ENCODE peak calls at places on chromosomes 11 and 22, in nine cellular contexts. C is stimulated activated CD4-positive, alpha-beta T cell treated with anti-CD3 and anti-CD28 coated beads, Interleukin-15, amount 100 ng/mL, for 24 hours; Q is Ammon's horn; J is NCI-H1105; Y is lung; T is pons; H is NCI-H1417; W is HFF-Myc; N is uterus. B is an unnamed sample.

GRCh38 chr11:118921121-118921928 is 4.4 kb downstream of the BCL9L start:
- DNase-seq in T (no peak), N (peak), W (no peak), H (no peak), J (no peak), Y (peak), Q (no peak), C (no peak), B (no peak)

GRCh38 chr22:45544588-45545170 is 42.0 kb downstream of the FBLN1 start:
- DNase-seq in Y (no peak), W (no peak), H (no peak), Q (no peak), N (no peak), J (no peak), T (no peak), C (no peak), B (peak)

GRCh38 chr11:69939551-69940245 is 120.5 kb upstream of the FGF3 start:
- DNase-seq in Y (peak), T (no peak), Q (peak), W (no peak), H (no peak), C (no peak), N (peak), J (no peak), B (peak)

GRCh38 chr11:73239571-73240189 is 21.6 kb downstream of the P2RY2 start:
- DNase-seq in C (no peak), Y (no peak), N (no peak), Q (no peak), W (no peak), T (no peak), H (no peak), J (no peak), B (no peak)

GRCh38 chr11:2208691-2209369 is 37.2 kb upstream of the TH start:
- DNase-seq in N (peak), C (no peak), Q (peak), W (no peak), T (no peak), J (peak), H (no peak), Y (no peak), B (peak)

GRCh38 chr11:65427691-65428577 is 5.3 kb downstream of the NEAT1 start:
- DNase-seq in H (peak), N (peak), Q (peak), Y (peak), C (peak), W (no peak), T (peak), J (no peak), B (no peak)

GRCh38 chr22:43272301-43272700 is 70.9 kb downstream of the SCUBE1 start:
- DNase-seq in Q (no peak), H (no peak), N (no peak), Y (peak), J (no peak), T (no peak), W (no peak), C (no peak), B (no peak)

GRCh38 chr22:40567106-40567505 is 69.4 kb downstream of the MRTFA start:
- DNase-seq in Y (no peak), C (no peak), W (no peak), T (peak), J (no peak), H (no peak), Q (no peak), N (no peak), B (no peak)

GRCh38 chr22:38267086-38267485 is 5.7 kb downstream of the TMEM184B start:
- DNase-seq in H (no peak), Q (no peak), J (no peak), W (no peak), C (peak), Y (no peak), N (no peak), T (peak), B (peak)

GRCh38 chr11:113241190-113242051 is 73.0 kb upstream of the TTC12 start:
- DNase-seq in C (no peak), Q (no peak), N (no peak), W (no peak), J (no peak), T (no peak), Y (no peak), H (no peak), B (no peak)

GRCh38 chr11:111978028-111978771 is 41.1 kb downstream of the DIXDC1 start:
- DNase-seq in T (peak), J (no peak), N (peak), W (peak), C (no peak), Q (peak), H (peak), Y (no peak), B (peak)

GRCh38 chr11:9462172-9462799 is 1.5 kb downstream of the ZNF143 start:
- DNase-seq in H (no peak), C (no peak), N (no peak), Y (no peak), W (no peak), Q (no peak), T (no peak), J (no peak), B (no peak)

GRCh38 chr11:68297812-68298658 is 14.4 kb upstream of the LRP5 start:
- DNase-seq in H (peak), N (peak), Y (peak), C (peak), W (peak), T (peak), J (peak), Q (peak), B (peak)

GRCh38 chr22:50016988-50017700 is 4.6 kb upstream of the IL17REL start:
- DNase-seq in C (peak), H (no peak), W (no peak), J (no peak), N (no peak), Y (no peak), Q (no peak), T (no peak), B (no peak)

GRCh38 chr11:26792956-26793355 is 71.1 kb upstream of the SLC5A12 start:
- DNase-seq in H (no peak), W (no peak), N (no peak), T (no peak), Y (no peak), C (no peak), J (no peak), Q (no peak), B (no peak)

GRCh38 chr22:43737150-43737828 is 74.8 kb downstream of the EFCAB6 start:
- DNase-seq in W (no peak), H (no peak), Y (no peak), J (no peak), N (no peak), Q (no peak), T (no peak), C (no peak), B (no peak)

GRCh38 chr11:11580831-11581492 is 40.8 kb downstream of the GALNT18 start:
- DNase-seq in J (peak), N (no peak), C (no peak), Y (peak), H (peak), W (no peak), T (peak), Q (no peak), B (peak)

GRCh38 chr11:44309483-44310197 is at the start of gene ALX4:
- DNase-seq in H (peak), Q (peak), T (no peak), W (no peak), N (peak), Y (no peak), C (peak), J (peak), B (peak)

GRCh38 chr11:2466069-2466801 is 21.4 kb downstream of the KCNQ1 start:
- DNase-seq in T (no peak), N (no peak), H (no peak), Y (no peak), Q (no peak), W (no peak), J (no peak), C (no peak), B (no peak)

GRCh38 chr22:38943181-38943580 is 14.2 kb upstream of the APOBEC3A start:
- DNase-seq in J (no peak), Y (no peak), T (peak), Q (peak), N (no peak), W (no peak), C (no peak), H (no peak), B (no peak)

GRCh38 chr11:16817321-16817720 is 78.9 kb downstream of the C11orf58 start:
- DNase-seq in Q (peak), C (no peak), J (no peak), Y (no peak), H (no peak), N (no peak), W (no peak), T (peak), B (no peak)

GRCh38 chr11:13109616-13110015 is 100.5 kb downstream of the RASSF10 start:
- DNase-seq in J (no peak), Q (no peak), W (no peak), Y (no peak), C (no peak), T (no peak), N (no peak), H (no peak), B (no peak)

GRCh38 chr11:57484141-57484710 is 23.9 kb downstream of the RTN4RL2 start:
- DNase-seq in N (no peak), W (no peak), T (no peak), Y (no peak), C (no peak), Q (no peak), H (no peak), J (no peak), B (no peak)

GRCh38 chr22:39351689-39352214 is 2.0 kb downstream of the SYNGR1 start:
- DNase-seq in T (no peak), H (no peak), N (no peak), Q (no peak), J (no peak), W (no peak), C (no peak), Y (no peak), B (no peak)

GRCh38 chr11:30585892-30586250 is 282 bp downstream of the MPPED2 start:
- DNase-seq in J (no peak), H (peak), C (peak), N (peak), Q (no peak), Y (no peak), W (no peak), T (no peak), B (peak)

GRCh38 chr11:27085605-27086004 is 45.0 kb downstream of the BBOX1 start:
- DNase-seq in T (no peak), Q (no peak), N (no peak), Y (no peak), C (no peak), J (no peak), W (no peak), H (no peak), B (no peak)

GRCh38 chr11:6298605-6299004 is 21.7 kb downstream of the CAVIN3 start:
- DNase-seq in C (peak), N (no peak), Y (no peak), H (no peak), Q (no peak), J (no peak), T (no peak), W (no peak), B (peak)

GRCh38 chr11:29024386-29024785 is 916.2 kb downstream of the METTL15 start:
- DNase-seq in W (no peak), C (no peak), Y (no peak), T (no peak), H (no peak), Q (no peak), N (no peak), J (no peak), B (no peak)

GRCh38 chr22:29359469-29359868 is 28.9 kb downstream of the AP1B1 start:
- DNase-seq in N (peak), W (no peak), Q (peak), Y (peak), T (peak), H (no peak), J (no peak), C (no peak), B (peak)

GRCh38 chr11:69958308-69958707 is 119.8 kb upstream of the ANO1 start:
- DNase-seq in Y (no peak), T (no peak), Q (no peak), H (no peak), J (no peak), N (no peak), W (no peak), C (no peak), B (no peak)

GRCh38 chr11:22479133-22479690 is 141.0 kb downstream of the SLC17A6 start:
- DNase-seq in H (no peak), N (no peak), Y (no peak), T (no peak), Q (no peak), J (no peak), C (no peak), W (no peak), B (no peak)

B was measured in heart right ventricle.